ENCODE peak calls at places on chromosomes 7 and 10, in nine cellular contexts. One of them, this sample, is unnamed.

GRCh38 chr7:148699772-148700629 is 1.3 kb downstream of the CUL1 start:
- DNase-seq in PC-9: peak
- DNase-seq in right lobe of liver: no peak
- DNase-seq in endothelial cell: no peak
- DNase-seq in activated B cell treated with CpG ODN at 0.5 μM for 24 hours: no peak
- DNase-seq in astrocyte of the spinal cord: peak
- DNase-seq in heart left ventricle: no peak
- DNase-seq in ovary: no peak
- DNase-seq in bronchial epithelial cell: no peak
- DNase-seq in this sample: no peak

GRCh38 chr7:4621401-4621800 is 60.7 kb upstream of the FOXK1 start:
- DNase-seq in PC-9: no peak
- DNase-seq in right lobe of liver: no peak
- DNase-seq in endothelial cell: no peak
- DNase-seq in activated B cell treated with CpG ODN at 0.5 μM for 24 hours: no peak
- DNase-seq in astrocyte of the spinal cord: no peak
- DNase-seq in heart left ventricle: no peak
- DNase-seq in ovary: no peak
- DNase-seq in bronchial epithelial cell: peak
- DNase-seq in this sample: no peak

GRCh38 chr10:74925716-74926115 is 99.3 kb downstream of the KAT6B start:
- DNase-seq in PC-9: no peak
- DNase-seq in right lobe of liver: no peak
- DNase-seq in endothelial cell: no peak
- DNase-seq in activated B cell treated with CpG ODN at 0.5 μM for 24 hours: no peak
- DNase-seq in astrocyte of the spinal cord: no peak
- DNase-seq in heart left ventricle: peak
- DNase-seq in ovary: no peak
- DNase-seq in bronchial epithelial cell: no peak
- DNase-seq in this sample: no peak

GRCh38 chr10:51642591-51642990 is 56.8 kb downstream of the CSTF2T start:
- DNase-seq in PC-9: no peak
- DNase-seq in right lobe of liver: no peak
- DNase-seq in endothelial cell: no peak
- DNase-seq in activated B cell treated with CpG ODN at 0.5 μM for 24 hours: no peak
- DNase-seq in astrocyte of the spinal cord: no peak
- DNase-seq in heart left ventricle: no peak
- DNase-seq in ovary: no peak
- DNase-seq in bronchial epithelial cell: no peak
- DNase-seq in this sample: no peak

GRCh38 chr7:4882742-4883351 is 669 bp downstream of the RADIL start:
- DNase-seq in PC-9: no peak
- DNase-seq in right lobe of liver: no peak
- DNase-seq in endothelial cell: peak
- DNase-seq in activated B cell treated with CpG ODN at 0.5 μM for 24 hours: no peak
- DNase-seq in astrocyte of the spinal cord: no peak
- DNase-seq in heart left ventricle: no peak
- DNase-seq in ovary: no peak
- DNase-seq in bronchial epithelial cell: no peak
- DNase-seq in this sample: no peak

GRCh38 chr10:97050205-97050745 is 135.5 kb downstream of the SLIT1 start:
- DNase-seq in PC-9: no peak
- DNase-seq in right lobe of liver: no peak
- DNase-seq in endothelial cell: no peak
- DNase-seq in activated B cell treated with CpG ODN at 0.5 μM for 24 hours: no peak
- DNase-seq in astrocyte of the spinal cord: no peak
- DNase-seq in heart left ventricle: no peak
- DNase-seq in ovary: no peak
- DNase-seq in bronchial epithelial cell: no peak
- DNase-seq in this sample: no peak

GRCh38 chr10:17915181-17915580 is 36.5 kb upstream of the SLC39A12 start:
- DNase-seq in PC-9: no peak
- DNase-seq in right lobe of liver: no peak
- DNase-seq in endothelial cell: no peak
- DNase-seq in activated B cell treated with CpG ODN at 0.5 μM for 24 hours: no peak
- DNase-seq in astrocyte of the spinal cord: no peak
- DNase-seq in heart left ventricle: no peak
- DNase-seq in ovary: no peak
- DNase-seq in bronchial epithelial cell: no peak
- DNase-seq in this sample: no peak

GRCh38 chr7:33044986-33045385 is 17.6 kb downstream of the NT5C3A start:
- DNase-seq in PC-9: no peak
- DNase-seq in right lobe of liver: no peak
- DNase-seq in endothelial cell: no peak
- DNase-seq in activated B cell treated with CpG ODN at 0.5 μM for 24 hours: no peak
- DNase-seq in astrocyte of the spinal cord: no peak
- DNase-seq in heart left ventricle: no peak
- DNase-seq in ovary: no peak
- DNase-seq in bronchial epithelial cell: no peak
- DNase-seq in this sample: no peak

GRCh38 chr7:105782391-105783063 is 93.9 kb downstream of the ATXN7L1 start:
- DNase-seq in PC-9: no peak
- DNase-seq in right lobe of liver: peak
- DNase-seq in endothelial cell: no peak
- DNase-seq in activated B cell treated with CpG ODN at 0.5 μM for 24 hours: no peak
- DNase-seq in astrocyte of the spinal cord: peak
- DNase-seq in heart left ventricle: no peak
- DNase-seq in ovary: no peak
- DNase-seq in bronchial epithelial cell: peak
- DNase-seq in this sample: no peak

GRCh38 chr10:22615819-22616499 is 98.4 kb downstream of the PIP4K2A start:
- DNase-seq in PC-9: no peak
- DNase-seq in right lobe of liver: no peak
- DNase-seq in endothelial cell: no peak
- DNase-seq in activated B cell treated with CpG ODN at 0.5 μM for 24 hours: peak
- DNase-seq in astrocyte of the spinal cord: no peak
- DNase-seq in heart left ventricle: peak
- DNase-seq in ovary: no peak
- DNase-seq in bronchial epithelial cell: no peak
- DNase-seq in this sample: no peak

GRCh38 chr7:113677811-113678210 is 241.0 kb downstream of the PPP1R3A start:
- DNase-seq in PC-9: no peak
- DNase-seq in right lobe of liver: no peak
- DNase-seq in endothelial cell: no peak
- DNase-seq in activated B cell treated with CpG ODN at 0.5 μM for 24 hours: no peak
- DNase-seq in astrocyte of the spinal cord: no peak
- DNase-seq in heart left ventricle: no peak
- DNase-seq in ovary: no peak
- DNase-seq in bronchial epithelial cell: no peak
- DNase-seq in this sample: no peak

GRCh38 chr7:16978358-16979244 is 96.8 kb upstream of the AGR3 start:
- DNase-seq in PC-9: peak
- DNase-seq in right lobe of liver: no peak
- DNase-seq in endothelial cell: no peak
- DNase-seq in activated B cell treated with CpG ODN at 0.5 μM for 24 hours: no peak
- DNase-seq in astrocyte of the spinal cord: peak
- DNase-seq in heart left ventricle: no peak
- DNase-seq in ovary: no peak
- DNase-seq in bronchial epithelial cell: peak
- DNase-seq in this sample: no peak

GRCh38 chr10:29039659-29040309 is 249.1 kb upstream of the LYZL1 start:
- DNase-seq in PC-9: peak
- DNase-seq in right lobe of liver: no peak
- DNase-seq in endothelial cell: no peak
- DNase-seq in activated B cell treated with CpG ODN at 0.5 μM for 24 hours: no peak
- DNase-seq in astrocyte of the spinal cord: peak
- DNase-seq in heart left ventricle: no peak
- DNase-seq in ovary: no peak
- DNase-seq in bronchial epithelial cell: no peak
- DNase-seq in this sample: no peak

GRCh38 chr7:67738958-67739357 is 742.3 kb downstream of the TYW1 start:
- DNase-seq in PC-9: no peak
- DNase-seq in right lobe of liver: peak
- DNase-seq in endothelial cell: no peak
- DNase-seq in activated B cell treated with CpG ODN at 0.5 μM for 24 hours: no peak
- DNase-seq in astrocyte of the spinal cord: no peak
- DNase-seq in heart left ventricle: peak
- DNase-seq in ovary: peak
- DNase-seq in bronchial epithelial cell: peak
- DNase-seq in this sample: no peak

GRCh38 chr10:1513221-1513620 is 224.1 kb downstream of the ADARB2 start:
- DNase-seq in PC-9: no peak
- DNase-seq in right lobe of liver: no peak
- DNase-seq in endothelial cell: no peak
- DNase-seq in activated B cell treated with CpG ODN at 0.5 μM for 24 hours: no peak
- DNase-seq in astrocyte of the spinal cord: no peak
- DNase-seq in heart left ventricle: no peak
- DNase-seq in ovary: no peak
- DNase-seq in bronchial epithelial cell: no peak
- DNase-seq in this sample: no peak

GRCh38 chr10:78070726-78071125 is 37.1 kb downstream of the RPS24 start:
- DNase-seq in PC-9: no peak
- DNase-seq in right lobe of liver: no peak
- DNase-seq in endothelial cell: no peak
- DNase-seq in activated B cell treated with CpG ODN at 0.5 μM for 24 hours: no peak
- DNase-seq in astrocyte of the spinal cord: no peak
- DNase-seq in heart left ventricle: no peak
- DNase-seq in ovary: no peak
- DNase-seq in bronchial epithelial cell: no peak
- DNase-seq in this sample: no peak

DNA sequence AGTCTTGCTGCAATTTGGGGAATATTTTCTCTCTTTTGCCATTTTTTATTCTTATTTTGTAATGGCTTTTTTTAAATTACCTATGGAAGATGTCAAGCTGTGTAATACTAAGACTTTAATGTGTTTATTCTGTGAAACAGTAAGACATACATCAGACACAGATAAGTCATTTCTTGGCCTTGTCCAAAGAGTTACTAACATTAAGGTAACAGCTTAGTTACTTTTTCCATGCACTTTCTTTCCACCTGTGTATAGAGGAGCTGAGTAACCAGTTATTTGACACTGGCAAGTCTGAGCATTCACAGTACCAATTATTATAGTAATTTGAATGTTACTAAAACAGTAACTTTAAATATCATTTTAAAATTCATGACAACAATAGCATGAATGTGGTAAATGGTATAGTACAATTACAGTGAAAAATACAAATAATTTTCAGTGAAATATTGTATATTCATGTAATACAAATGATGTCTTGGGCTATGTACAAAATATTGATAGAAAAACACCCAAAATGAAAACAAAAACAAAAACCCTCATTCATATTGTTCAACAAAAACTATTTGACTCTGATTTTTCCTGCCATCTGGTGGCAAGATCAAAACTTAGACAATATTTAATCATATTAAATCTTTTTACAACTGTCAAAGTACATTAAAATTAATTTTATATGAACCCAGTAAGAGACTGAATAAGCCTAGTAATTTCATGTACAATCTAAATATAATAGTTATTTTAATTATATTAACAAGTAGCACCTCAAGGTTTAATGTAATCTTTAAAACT is 259.8 kb upstream of the SEMA3A start:
- DNase-seq in PC-9: no peak
- DNase-seq in right lobe of liver: no peak
- DNase-seq in endothelial cell: no peak
- DNase-seq in activated B cell treated with CpG ODN at 0.5 μM for 24 hours: no peak
- DNase-seq in astrocyte of the spinal cord: peak
- DNase-seq in heart left ventricle: no peak
- DNase-seq in ovary: no peak
- DNase-seq in bronchial epithelial cell: peak
- DNase-seq in this sample: no peak
- TF ChIP-seq CTCF in PC-9: no peak
- TF ChIP-seq CTCF in right lobe of liver: no peak
- TF ChIP-seq CTCF in endothelial cell: no peak
- TF ChIP-seq CTCF in activated B cell treated with CpG ODN at 0.5 μM for 24 hours: no peak
- TF ChIP-seq CTCF in astrocyte of the spinal cord: no peak
- TF ChIP-seq CTCF in heart left ventricle: no peak
- TF ChIP-seq CTCF in ovary: no peak
- TF ChIP-seq CTCF in bronchial epithelial cell: no peak
- TF ChIP-seq CTCF in this sample: no peak

DNA sequence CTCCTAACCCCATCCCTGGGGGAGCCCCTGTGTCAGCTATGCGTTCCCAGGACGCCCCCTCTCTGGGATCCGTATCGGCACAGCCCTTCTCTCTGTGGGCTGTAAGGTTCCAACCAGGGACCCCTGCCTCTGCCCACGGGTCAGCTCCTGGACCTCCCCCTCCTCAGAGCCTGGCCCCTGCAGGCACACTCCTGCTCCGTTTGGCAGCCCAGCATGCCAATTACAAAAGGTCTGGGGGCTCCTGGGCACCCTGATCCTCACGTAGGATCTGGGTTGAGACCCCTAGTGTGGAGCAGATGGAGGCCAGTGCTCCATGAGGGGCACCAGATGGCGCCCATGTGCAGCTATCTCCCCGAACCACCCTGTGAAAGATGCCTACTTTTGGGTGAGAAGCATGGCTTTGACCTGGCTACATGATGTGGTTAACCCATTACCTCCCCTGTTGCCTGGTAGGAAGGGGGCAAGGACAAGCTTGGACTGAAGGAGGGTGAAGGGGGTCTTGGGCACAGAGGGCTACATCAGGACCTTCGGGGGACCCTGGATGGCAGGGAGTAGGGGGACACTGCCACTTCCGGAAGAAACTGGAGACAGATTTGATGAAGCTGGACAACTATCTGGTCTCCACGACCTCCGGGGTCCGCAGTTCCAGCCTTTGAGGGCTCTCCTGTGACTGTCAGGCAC is 9.0 kb downstream of the TACR2 start:
- DNase-seq in PC-9: no peak
- DNase-seq in right lobe of liver: no peak
- DNase-seq in endothelial cell: no peak
- DNase-seq in activated B cell treated with CpG ODN at 0.5 μM for 24 hours: no peak
- DNase-seq in astrocyte of the spinal cord: no peak
- DNase-seq in heart left ventricle: no peak
- DNase-seq in ovary: peak
- DNase-seq in bronchial epithelial cell: no peak
- DNase-seq in this sample: no peak
- TF ChIP-seq CTCF in PC-9: peak
- TF ChIP-seq CTCF in right lobe of liver: no peak
- TF ChIP-seq CTCF in endothelial cell: no peak
- TF ChIP-seq CTCF in activated B cell treated with CpG ODN at 0.5 μM for 24 hours: no peak
- TF ChIP-seq CTCF in astrocyte of the spinal cord: peak
- TF ChIP-seq CTCF in heart left ventricle: peak
- TF ChIP-seq CTCF in ovary: no peak
- TF ChIP-seq CTCF in bronchial epithelial cell: peak
- TF ChIP-seq CTCF in this sample: no peak

DNA sequence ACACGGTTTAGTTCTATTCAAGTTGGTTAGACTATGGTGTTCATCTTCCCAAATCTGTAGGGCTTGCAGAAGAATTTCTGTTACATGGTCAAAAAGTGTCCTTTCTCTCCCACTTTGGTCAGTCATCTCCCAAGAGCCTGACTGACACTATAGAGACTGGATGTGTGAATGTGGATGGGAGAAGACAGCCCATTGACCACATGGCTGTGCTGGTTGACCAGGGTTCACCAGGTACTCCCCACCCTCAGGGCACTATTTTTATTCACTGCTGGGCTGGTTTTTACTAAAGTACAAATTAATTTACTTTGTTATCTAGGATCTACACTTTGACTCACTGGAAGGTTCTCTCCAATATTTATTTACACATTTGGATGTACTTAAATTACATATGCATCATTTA is 2.3 kb downstream of the ZNF804B start:
- DNase-seq in PC-9: no peak
- DNase-seq in right lobe of liver: no peak
- DNase-seq in endothelial cell: no peak
- DNase-seq in activated B cell treated with CpG ODN at 0.5 μM for 24 hours: no peak
- DNase-seq in astrocyte of the spinal cord: no peak
- DNase-seq in heart left ventricle: no peak
- DNase-seq in ovary: no peak
- DNase-seq in bronchial epithelial cell: no peak
- DNase-seq in this sample: no peak
- TF ChIP-seq CTCF in PC-9: no peak
- TF ChIP-seq CTCF in right lobe of liver: no peak
- TF ChIP-seq CTCF in endothelial cell: no peak
- TF ChIP-seq CTCF in activated B cell treated with CpG ODN at 0.5 μM for 24 hours: no peak
- TF ChIP-seq CTCF in astrocyte of the spinal cord: no peak
- TF ChIP-seq CTCF in heart left ventricle: no peak
- TF ChIP-seq CTCF in ovary: no peak
- TF ChIP-seq CTCF in bronchial epithelial cell: no peak
- TF ChIP-seq CTCF in this sample: no peak

GRCh38 chr10:4763960-4764428 is 62.0 kb upstream of the AKR1E2 start:
- DNase-seq in PC-9: peak
- DNase-seq in right lobe of liver: no peak
- DNase-seq in endothelial cell: no peak
- DNase-seq in activated B cell treated with CpG ODN at 0.5 μM for 24 hours: no peak
- DNase-seq in astrocyte of the spinal cord: peak
- DNase-seq in heart left ventricle: no peak
- DNase-seq in ovary: no peak
- DNase-seq in bronchial epithelial cell: peak
- DNase-seq in this sample: no peak
- TF ChIP-seq CTCF in PC-9: no peak
- TF ChIP-seq CTCF in right lobe of liver: no peak
- TF ChIP-seq CTCF in endothelial cell: no peak
- TF ChIP-seq CTCF in activated B cell treated with CpG ODN at 0.5 μM for 24 hours: no peak
- TF ChIP-seq CTCF in astrocyte of the spinal cord: peak
- TF ChIP-seq CTCF in heart left ventricle: no peak
- TF ChIP-seq CTCF in ovary: no peak
- TF ChIP-seq CTCF in bronchial epithelial cell: no peak
- TF ChIP-seq CTCF in this sample: no peak

This sample was measured in keratinocyte.